ENCODE peak calls at places on chromosomes 13 and 19, in eight cellular contexts. E is foreskin fibroblast, S is fibroblast of the aortic adventitia, Q is amniotic stem cell, P is tibial nerve, C is SW480, L is GM23338, I is H1. K is an unnamed sample.

GRCh38 chr19:45133661-45134060 is 27.1 kb downstream of the NKPD1 start:
- DNase-seq in C (no peak), I (no peak), Q (no peak), L (no peak), E (no peak), S (no peak), P (no peak), K (no peak)

GRCh38 chr13:53074119-53074518 is 45.5 kb downstream of the OLFM4 start:
- DNase-seq in L (no peak), E (no peak), P (no peak), Q (no peak), C (no peak), I (no peak), S (no peak), K (no peak)

GRCh38 chr19:1655131-1655981 is 2.9 kb upstream of the TCF3 start:
- DNase-seq in L (no peak), Q (no peak), E (no peak), S (no peak), I (no peak), P (no peak), C (peak), K (no peak)

GRCh38 chr19:55485439-55486011 is 537 bp downstream of the NAT14 start:
- DNase-seq in Q (no peak), L (no peak), S (no peak), I (no peak), P (no peak), E (no peak), C (no peak), K (no peak)

GRCh38 chr19:18470153-18470552 is 32.2 kb upstream of the ISYNA1 start:
- DNase-seq in E (no peak), I (no peak), C (no peak), Q (no peak), P (no peak), L (peak), S (peak), K (no peak)

GRCh38 chr19:35755550-35756371 is 1.1 kb downstream of the HSPB6 start:
- DNase-seq in E (peak), P (peak), L (peak), I (no peak), S (peak), Q (no peak), C (no peak), K (no peak)

GRCh38 chr13:23639672-23640275 is 69.6 kb downstream of the TNFRSF19 start:
- DNase-seq in E (no peak), C (no peak), P (no peak), Q (no peak), I (no peak), S (no peak), L (no peak), K (no peak)

GRCh38 chr19:35975608-35976214 is 19.3 kb upstream of the SDHAF1 start:
- DNase-seq in Q (no peak), I (no peak), L (peak), C (no peak), S (peak), E (no peak), P (no peak), K (no peak)

GRCh38 chr13:101649490-101650126 is 197.1 kb downstream of the ITGBL1 start:
- DNase-seq in Q (no peak), L (no peak), E (peak), C (no peak), S (peak), P (peak), I (no peak), K (no peak)

GRCh38 chr19:572891-573825 is 762 bp downstream of the BSG start:
- DNase-seq in E (peak), P (no peak), L (peak), S (peak), I (no peak), C (no peak), Q (no peak), K (no peak)

GRCh38 chr13:98098511-98098910 is 44.4 kb upstream of the FARP1 start:
- DNase-seq in I (no peak), E (peak), L (no peak), S (peak), P (no peak), Q (peak), C (no peak), K (no peak)

GRCh38 chr19:20926796-20927195 is 3.7 kb downstream of the ZNF85 start:
- DNase-seq in S (no peak), L (no peak), E (no peak), P (no peak), I (no peak), C (no peak), Q (no peak), K (no peak)

GRCh38 chr13:100470841-100471505 is 117.6 kb downstream of the GGACT start:
- DNase-seq in I (no peak), Q (no peak), L (no peak), E (no peak), P (no peak), S (no peak), C (no peak), K (no peak)

GRCh38 chr19:34662919-34663318 is 14.0 kb downstream of the SCGB2B2 start:
- DNase-seq in I (peak), C (peak), P (no peak), Q (no peak), L (peak), E (no peak), S (no peak), K (peak)

GRCh38 chr13:98384739-98385138 is 192.2 kb downstream of the STK24 start:
- DNase-seq in C (no peak), Q (no peak), S (peak), I (no peak), P (no peak), L (no peak), E (no peak), K (no peak)

GRCh38 chr13:36377822-36378480 is 31.8 kb upstream of the SPART start:
- DNase-seq in S (peak), L (no peak), P (no peak), E (peak), I (no peak), Q (no peak), C (no peak), K (no peak)

GRCh38 chr19:4216832-4217231 is 12.5 kb upstream of the EBI3 start:
- DNase-seq in I (no peak), P (no peak), S (no peak), C (no peak), Q (no peak), L (no peak), E (no peak), K (no peak)

GRCh38 chr19:15432018-15432494 is 13.3 kb upstream of the AKAP8L start:
- DNase-seq in L (peak), P (no peak), Q (no peak), E (no peak), I (no peak), C (no peak), S (no peak), K (no peak)

GRCh38 chr13:32284927-32285632 is 30.1 kb downstream of the ZAR1L start:
- DNase-seq in L (no peak), P (peak), E (peak), C (no peak), S (peak), I (no peak), Q (no peak), K (no peak)

GRCh38 chr19:17553256-17553655 is 2.2 kb upstream of the COLGALT1 start:
- DNase-seq in I (no peak), P (peak), L (peak), S (peak), E (peak), C (no peak), Q (peak), K (no peak)

GRCh38 chr13:90533866-90534265 is 813.6 kb upstream of the MIR17HG start:
- DNase-seq in S (no peak), P (no peak), L (no peak), I (no peak), Q (no peak), C (no peak), E (no peak), K (no peak)

GRCh38 chr13:100987993-100988392 is 313.4 kb upstream of the TMTC4 start:
- DNase-seq in S (peak), L (peak), Q (no peak), E (peak), C (no peak), I (no peak), P (no peak), K (no peak)

GRCh38 chr19:1070931-1071791 is 4.2 kb downstream of the ARHGAP45 start:
- DNase-seq in Q (no peak), C (no peak), P (no peak), S (no peak), I (no peak), E (no peak), L (peak), K (no peak)

GRCh38 chr19:33434886-33435705 is 61.6 kb downstream of the CEBPG start:
- DNase-seq in P (no peak), I (no peak), L (no peak), E (no peak), C (peak), S (no peak), Q (peak), K (no peak)

GRCh38 chr19:18762125-18763023 is 28.7 kb downstream of the COMP start:
- DNase-seq in I (no peak), C (peak), L (peak), S (peak), Q (no peak), P (peak), E (no peak), K (no peak)

GRCh38 chr13:99657848-99658265 is 156.6 kb downstream of the TM9SF2 start:
- DNase-seq in P (no peak), S (peak), I (no peak), C (no peak), E (peak), L (peak), Q (no peak), K (no peak)

GRCh38 chr19:14559916-14560775 is 11.7 kb downstream of the NDUFB7 start:
- DNase-seq in I (no peak), C (no peak), P (no peak), L (no peak), E (no peak), Q (no peak), S (no peak), K (no peak)

GRCh38 chr19:17719730-17720486 is 628 bp downstream of the MAP1S start:
- DNase-seq in C (peak), P (no peak), L (peak), Q (no peak), I (no peak), E (no peak), S (no peak), K (no peak)

GRCh38 chr13:31965361-31966066 is 66.1 kb upstream of the FRY start:
- DNase-seq in E (no peak), L (no peak), C (no peak), P (no peak), I (no peak), Q (peak), S (peak), K (no peak)

GRCh38 chr13:33153421-33154381 is 131.9 kb downstream of the STARD13 start:
- DNase-seq in Q (no peak), E (no peak), I (no peak), P (no peak), S (peak), C (peak), L (peak), K (no peak)

GRCh38 chr13:112657850-112658445 is 31.9 kb upstream of the ATP11A start:
- DNase-seq in I (no peak), L (no peak), S (peak), P (no peak), Q (peak), E (peak), C (no peak), K (no peak)

GRCh38 chr19:33634361-33635091 is 12.8 kb downstream of the CHST8 start:
- DNase-seq in P (no peak), C (no peak), Q (no peak), I (no peak), E (no peak), S (no peak), L (no peak), K (no peak)

GRCh38 chr13:112838038-112838965 is 130.7 kb upstream of the MCF2L start:
- DNase-seq in E (no peak), L (no peak), C (no peak), P (no peak), S (no peak), Q (no peak), I (no peak), K (no peak)

GRCh38 chr19:56142897-56143434 is 1.9 kb downstream of the ZNF444 start:
- DNase-seq in L (no peak), C (no peak), S (no peak), E (no peak), Q (no peak), P (no peak), I (no peak), K (no peak)

GRCh38 chr13:99796175-99796819 is 175.3 kb downstream of the ZIC5 start:
- DNase-seq in L (peak), S (peak), Q (peak), I (no peak), P (no peak), E (peak), C (no peak), K (no peak)

GRCh38 chr13:101623469-101624209 is 171.2 kb downstream of the ITGBL1 start:
- DNase-seq in P (no peak), Q (no peak), E (no peak), L (no peak), S (peak), C (peak), I (no peak), K (no peak)